ENCODE peak calls at places on chromosomes 13 and 19, in nine cellular contexts. One of them, this sample, is unnamed.

GRCh38 chr13:27954406-27954851 is 14.7 kb downstream of the CDX2 start:
- DNase-seq in pancreas: peak; percentile 47
- DNase-seq in aorta: no peak
- DNase-seq in bronchial epithelial cell: no peak
- DNase-seq in H7: peak; percentile 82
- DNase-seq in fibroblast of the aortic adventitia: no peak
- DNase-seq in prostate gland: no peak
- DNase-seq in A673: no peak
- DNase-seq in cardiac fibroblast: peak; percentile 19
- DNase-seq in this sample: no peak

GRCh38 chr19:45779231-45780145 is 2.8 kb downstream of the DMPK start:
- DNase-seq in cardiac fibroblast: peak; percentile 51
- DNase-seq in bronchial epithelial cell: peak; percentile 79
- DNase-seq in fibroblast of the aortic adventitia: peak; percentile 49
- DNase-seq in aorta: peak; percentile 97
- DNase-seq in A673: peak; percentile 91
- DNase-seq in pancreas: peak; percentile 95
- DNase-seq in H7: peak; percentile 99
- DNase-seq in prostate gland: peak; percentile 90
- DNase-seq in this sample: peak; percentile 53

GRCh38 chr13:110942248-110942981 is 27.5 kb upstream of the ANKRD10 start:
- DNase-seq in bronchial epithelial cell: peak; percentile 73
- DNase-seq in cardiac fibroblast: no peak
- DNase-seq in A673: no peak
- DNase-seq in prostate gland: no peak
- DNase-seq in pancreas: no peak
- DNase-seq in H7: no peak
- DNase-seq in fibroblast of the aortic adventitia: no peak
- DNase-seq in aorta: no peak
- DNase-seq in this sample: peak; percentile 14

GRCh38 chr13:87810391-87810801 is 139.2 kb downstream of the SLITRK5 start:
- DNase-seq in cardiac fibroblast: no peak
- DNase-seq in H7: peak; percentile 30
- DNase-seq in prostate gland: no peak
- DNase-seq in aorta: no peak
- DNase-seq in A673: no peak
- DNase-seq in fibroblast of the aortic adventitia: no peak
- DNase-seq in bronchial epithelial cell: peak; percentile 10
- DNase-seq in pancreas: no peak
- DNase-seq in this sample: peak; percentile 3

GRCh38 chr13:111531505-111531904 is 211.1 kb downstream of the TEX29 start:
- DNase-seq in A673: no peak
- DNase-seq in H7: no peak
- DNase-seq in cardiac fibroblast: peak; percentile 3
- DNase-seq in bronchial epithelial cell: peak; percentile 4
- DNase-seq in aorta: no peak
- DNase-seq in fibroblast of the aortic adventitia: no peak
- DNase-seq in pancreas: peak; percentile 13
- DNase-seq in prostate gland: no peak
- DNase-seq in this sample: peak; percentile 3

GRCh38 chr19:21823224-21823623 is 12.8 kb downstream of the ZNF43 start:
- DNase-seq in H7: no peak
- DNase-seq in fibroblast of the aortic adventitia: no peak
- DNase-seq in A673: no peak
- DNase-seq in bronchial epithelial cell: no peak
- DNase-seq in pancreas: no peak
- DNase-seq in cardiac fibroblast: no peak
- DNase-seq in aorta: no peak
- DNase-seq in prostate gland: no peak
- DNase-seq in this sample: no peak

GRCh38 chr13:101204270-101205011 is 211.9 kb downstream of the NALCN start:
- DNase-seq in fibroblast of the aortic adventitia: peak; percentile 12
- DNase-seq in cardiac fibroblast: no peak
- DNase-seq in bronchial epithelial cell: no peak
- DNase-seq in prostate gland: no peak
- DNase-seq in pancreas: no peak
- DNase-seq in H7: no peak
- DNase-seq in A673: no peak
- DNase-seq in aorta: no peak
- DNase-seq in this sample: peak; percentile 4

GRCh38 chr13:50512602-50513527 is 330.6 kb downstream of the DLEU7 start:
- DNase-seq in fibroblast of the aortic adventitia: peak; percentile 66
- DNase-seq in prostate gland: peak; percentile 48
- DNase-seq in A673: no peak
- DNase-seq in H7: no peak
- DNase-seq in pancreas: no peak
- DNase-seq in bronchial epithelial cell: no peak
- DNase-seq in cardiac fibroblast: peak; percentile 60
- DNase-seq in aorta: peak; percentile 79
- DNase-seq in this sample: peak; percentile 41

GRCh38 chr19:18659281-18660050 is 22.6 kb downstream of the KLHL26 start:
- DNase-seq in H7: peak; percentile 70
- DNase-seq in cardiac fibroblast: peak; percentile 53
- DNase-seq in pancreas: no peak
- DNase-seq in A673: peak; percentile 29
- DNase-seq in fibroblast of the aortic adventitia: peak; percentile 58
- DNase-seq in bronchial epithelial cell: no peak
- DNase-seq in prostate gland: no peak
- DNase-seq in aorta: peak; percentile 86
- DNase-seq in this sample: peak; percentile 52

DNA sequence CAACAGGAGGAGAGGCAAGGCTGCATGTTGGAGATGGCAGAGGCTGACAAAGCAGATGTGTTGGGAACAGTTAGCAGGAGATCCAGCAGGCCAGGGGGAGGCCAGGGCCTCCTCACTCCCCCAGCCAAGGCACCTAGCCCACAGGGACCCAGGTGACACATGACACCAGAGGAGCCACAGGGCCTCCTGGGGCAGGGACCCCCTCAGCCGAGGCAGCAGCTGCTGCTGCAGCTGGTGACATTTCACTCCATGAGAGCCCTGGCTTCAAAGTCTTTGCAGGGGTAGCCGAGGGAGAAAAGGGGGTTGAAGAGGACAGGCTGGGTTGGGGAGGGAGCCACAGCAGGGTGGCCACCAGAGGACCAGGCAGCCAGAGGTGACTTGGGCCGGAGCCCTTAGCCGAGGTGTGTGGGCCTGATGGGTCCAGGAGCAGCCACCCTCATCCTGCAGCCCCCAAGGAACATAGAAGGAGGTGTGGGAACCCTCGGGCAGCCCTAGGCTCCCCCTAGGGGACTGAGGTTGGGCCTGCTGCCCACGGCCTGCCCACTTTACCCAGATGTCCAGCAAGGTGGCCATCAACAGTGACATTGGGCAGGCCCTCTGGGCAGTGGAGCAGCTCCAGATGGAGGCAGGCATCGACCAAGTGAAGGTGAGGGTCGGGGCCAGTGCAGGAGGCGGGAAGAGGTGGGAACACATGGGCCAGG is at the start of gene GNG14:
- DNase-seq in fibroblast of the aortic adventitia: no peak
- DNase-seq in pancreas: no peak
- DNase-seq in A673: no peak
- DNase-seq in bronchial epithelial cell: no peak
- DNase-seq in cardiac fibroblast: no peak
- DNase-seq in prostate gland: no peak
- DNase-seq in aorta: no peak
- DNase-seq in H7: peak; percentile 56
- DNase-seq in this sample: no peak
- H3K4me3 ChIP-seq in fibroblast of the aortic adventitia: no peak within 1 kb of the TSS
- H3K4me3 ChIP-seq in pancreas: no peak within 1 kb of the TSS
- H3K4me3 ChIP-seq in A673: no peak within 1 kb of the TSS
- H3K4me3 ChIP-seq in bronchial epithelial cell: no peak within 1 kb of the TSS
- H3K4me3 ChIP-seq in cardiac fibroblast: no peak within 1 kb of the TSS
- H3K4me3 ChIP-seq in prostate gland: no peak within 1 kb of the TSS
- H3K4me3 ChIP-seq in aorta: no peak within 1 kb of the TSS
- H3K4me3 ChIP-seq in H7: no peak within 1 kb of the TSS
- H3K4me3 ChIP-seq in this sample: no peak within 1 kb of the TSS

GRCh38 chr13:109160357-109160756 is 530.9 kb downstream of the MYO16 start:
- DNase-seq in H7: no peak
- DNase-seq in bronchial epithelial cell: no peak
- DNase-seq in aorta: no peak
- DNase-seq in prostate gland: no peak
- DNase-seq in cardiac fibroblast: no peak
- DNase-seq in A673: no peak
- DNase-seq in fibroblast of the aortic adventitia: no peak
- DNase-seq in pancreas: no peak
- DNase-seq in this sample: no peak

GRCh38 chr13:109163052-109163413 is 533.6 kb downstream of the MYO16 start:
- DNase-seq in cardiac fibroblast: peak; percentile 28
- DNase-seq in prostate gland: no peak
- DNase-seq in aorta: no peak
- DNase-seq in A673: no peak
- DNase-seq in bronchial epithelial cell: no peak
- DNase-seq in H7: no peak
- DNase-seq in fibroblast of the aortic adventitia: no peak
- DNase-seq in pancreas: no peak
- DNase-seq in this sample: no peak

GRCh38 chr13:109160887-109161669 is 531.7 kb downstream of the MYO16 start:
- DNase-seq in prostate gland: no peak
- DNase-seq in fibroblast of the aortic adventitia: no peak
- DNase-seq in H7: no peak
- DNase-seq in A673: no peak
- DNase-seq in pancreas: no peak
- DNase-seq in cardiac fibroblast: no peak
- DNase-seq in aorta: no peak
- DNase-seq in bronchial epithelial cell: peak; percentile 84
- DNase-seq in this sample: no peak

GRCh38 chr13:109159650-109160309 is 530.4 kb downstream of the MYO16 start:
- DNase-seq in cardiac fibroblast: no peak
- DNase-seq in A673: no peak
- DNase-seq in H7: no peak
- DNase-seq in fibroblast of the aortic adventitia: no peak
- DNase-seq in aorta: no peak
- DNase-seq in pancreas: no peak
- DNase-seq in bronchial epithelial cell: no peak
- DNase-seq in prostate gland: no peak
- DNase-seq in this sample: no peak

GRCh38 chr13:109162248-109163051 is 533.0 kb downstream of the MYO16 start:
- DNase-seq in H7: no peak
- DNase-seq in prostate gland: no peak
- DNase-seq in fibroblast of the aortic adventitia: no peak
- DNase-seq in cardiac fibroblast: no peak
- DNase-seq in A673: no peak
- DNase-seq in pancreas: no peak
- DNase-seq in aorta: no peak
- DNase-seq in bronchial epithelial cell: peak; percentile 90
- DNase-seq in this sample: no peak
- H3K4me3 ChIP-seq in H7: no peak overlapping the region
- H3K4me3 ChIP-seq in prostate gland: no peak overlapping the region
- H3K4me3 ChIP-seq in fibroblast of the aortic adventitia: no peak overlapping the region
- H3K4me3 ChIP-seq in cardiac fibroblast: no peak overlapping the region
- H3K4me3 ChIP-seq in A673: no peak overlapping the region
- H3K4me3 ChIP-seq in pancreas: no peak overlapping the region
- H3K4me3 ChIP-seq in aorta: no peak overlapping the region
- H3K4me3 ChIP-seq in bronchial epithelial cell: no peak overlapping the region
- H3K4me3 ChIP-seq in this sample: no peak overlapping the region

GRCh38 chr19:8307400-8307964 is 676 bp downstream of the CD320 start:
- DNase-seq in bronchial epithelial cell: no peak
- DNase-seq in aorta: peak; percentile 78
- DNase-seq in pancreas: no peak
- DNase-seq in H7: peak; percentile 78
- DNase-seq in A673: no peak
- DNase-seq in prostate gland: no peak
- DNase-seq in fibroblast of the aortic adventitia: no peak
- DNase-seq in cardiac fibroblast: no peak
- DNase-seq in this sample: no peak

GRCh38 chr19:8304841-8305621 is 3.1 kb downstream of the CD320 start:
- DNase-seq in aorta: peak; percentile 73
- DNase-seq in bronchial epithelial cell: no peak
- DNase-seq in cardiac fibroblast: no peak
- DNase-seq in prostate gland: peak; percentile 3
- DNase-seq in A673: peak; percentile 47
- DNase-seq in pancreas: peak; percentile 0
- DNase-seq in H7: peak; percentile 98
- DNase-seq in fibroblast of the aortic adventitia: no peak
- DNase-seq in this sample: no peak

GRCh38 chr19:8307965-8308866 is at the start of gene CD320:
- DNase-seq in fibroblast of the aortic adventitia: peak; percentile 89
- DNase-seq in H7: peak; percentile 98
- DNase-seq in bronchial epithelial cell: peak; percentile 88
- DNase-seq in A673: peak; percentile 96
- DNase-seq in aorta: peak; percentile 97
- DNase-seq in pancreas: peak; percentile 85
- DNase-seq in cardiac fibroblast: peak; percentile 90
- DNase-seq in prostate gland: peak; percentile 89
- DNase-seq in this sample: peak; percentile 87

GRCh38 chr19:8306235-8307054 is 1.7 kb downstream of the CD320 start:
- DNase-seq in pancreas: peak; percentile 1
- DNase-seq in prostate gland: peak; percentile 3
- DNase-seq in cardiac fibroblast: no peak
- DNase-seq in H7: peak; percentile 42
- DNase-seq in bronchial epithelial cell: no peak
- DNase-seq in fibroblast of the aortic adventitia: no peak
- DNase-seq in aorta: peak; percentile 70
- DNase-seq in A673: no peak
- DNase-seq in this sample: no peak

DNA sequence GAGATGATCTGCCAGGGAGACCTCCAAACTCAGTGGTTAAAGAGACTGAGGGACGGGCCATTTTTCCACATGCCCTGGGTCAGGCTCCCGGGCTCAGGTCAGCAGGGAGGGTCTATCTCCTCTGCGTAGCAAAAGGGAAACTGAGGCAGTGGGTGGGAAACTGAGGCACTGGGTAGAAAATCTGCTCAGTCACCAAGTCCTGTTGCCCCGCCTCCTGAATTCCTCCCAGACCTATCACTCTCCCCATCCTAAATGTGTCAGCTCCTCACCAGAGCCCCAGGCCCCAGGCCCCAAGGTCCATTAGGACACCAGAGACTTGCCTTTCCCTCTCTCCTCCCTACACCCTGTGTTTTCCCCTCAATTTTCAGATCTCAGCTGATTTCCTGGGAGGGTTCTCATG is 2.4 kb downstream of the CD320 start:
- DNase-seq in aorta: peak; percentile 50
- DNase-seq in pancreas: peak; percentile 1
- DNase-seq in bronchial epithelial cell: no peak
- DNase-seq in fibroblast of the aortic adventitia: no peak
- DNase-seq in cardiac fibroblast: no peak
- DNase-seq in H7: peak; percentile 44
- DNase-seq in A673: no peak
- DNase-seq in prostate gland: no peak
- DNase-seq in this sample: no peak
- H3K4me3 ChIP-seq in aorta: no peak overlapping the region
- H3K4me3 ChIP-seq in pancreas: no peak overlapping the region
- H3K4me3 ChIP-seq in bronchial epithelial cell: no peak overlapping the region
- H3K4me3 ChIP-seq in fibroblast of the aortic adventitia: no peak overlapping the region
- H3K4me3 ChIP-seq in cardiac fibroblast: no peak overlapping the region
- H3K4me3 ChIP-seq in H7: no peak overlapping the region
- H3K4me3 ChIP-seq in A673: no peak overlapping the region
- H3K4me3 ChIP-seq in prostate gland: no peak overlapping the region
- H3K4me3 ChIP-seq in this sample: no peak overlapping the region

DNA sequence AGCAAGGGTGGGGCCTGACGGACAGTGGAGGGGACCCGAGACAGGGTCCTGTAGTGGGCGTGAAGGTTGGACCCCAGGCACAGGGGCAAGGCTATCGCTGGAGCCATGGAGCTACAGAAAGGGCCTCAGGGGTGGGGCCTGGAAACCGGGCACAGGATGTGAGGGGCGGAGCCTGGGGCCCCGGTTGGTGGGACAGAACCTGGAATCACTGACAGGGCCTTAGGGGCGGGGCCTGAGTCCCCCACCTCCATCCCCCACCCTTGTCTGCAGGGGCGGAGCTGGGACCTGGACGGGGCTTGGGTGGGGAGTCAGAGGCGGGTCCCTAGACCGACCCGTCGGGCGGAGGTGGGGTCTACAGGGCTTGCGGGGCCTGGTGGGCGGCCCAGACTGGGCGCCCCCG is 26.0 kb downstream of the DCAF15 start:
- DNase-seq in cardiac fibroblast: peak; percentile 58
- DNase-seq in bronchial epithelial cell: peak; percentile 53
- DNase-seq in A673: peak; percentile 92
- DNase-seq in H7: peak; percentile 100
- DNase-seq in fibroblast of the aortic adventitia: no peak
- DNase-seq in pancreas: no peak
- DNase-seq in aorta: peak; percentile 93
- DNase-seq in prostate gland: peak; percentile 81
- DNase-seq in this sample: peak; percentile 20
- H3K4me3 ChIP-seq in cardiac fibroblast: no peak overlapping the region
- H3K4me3 ChIP-seq in bronchial epithelial cell: peak overlapping the region; percentile 34
- H3K4me3 ChIP-seq in A673: peak overlapping the region; percentile 43
- H3K4me3 ChIP-seq in H7: peak overlapping the region; percentile 57
- H3K4me3 ChIP-seq in fibroblast of the aortic adventitia: no peak overlapping the region
- H3K4me3 ChIP-seq in pancreas: no peak overlapping the region
- H3K4me3 ChIP-seq in aorta: peak overlapping the region; percentile 34
- H3K4me3 ChIP-seq in prostate gland: peak overlapping the region; percentile 47
- H3K4me3 ChIP-seq in this sample: no peak overlapping the region

This sample was measured in fibroblast of mammary gland.